ENCODE peak calls at places on chromosomes 5 and 9, in eight cellular contexts. B is NCI-H748 treated with DMSO at 0.1 percent for 48 hours, H is A172, V is coronary artery, X is ACHN, R is D721Med, E is neuronal stem cell, W is epithelial cell of esophagus. N is an unnamed sample.

GRCh38 chr5:82562696-82563240 is 284.6 kb upstream of the RPS23 start:
- DNase-seq in W (peak), V (no peak), B (no peak), R (no peak), H (no peak), E (no peak), X (no peak), N (no peak)

GRCh38 chr9:91433180-91433579 is 9.5 kb upstream of the NFIL3 start:
- DNase-seq in W (peak), B (no peak), R (no peak), H (peak), X (peak), E (no peak), V (no peak), N (peak)

GRCh38 chr5:123916331-123917121 is 404.5 kb downstream of the CSNK1G3 start:
- DNase-seq in X (peak), E (no peak), V (no peak), R (no peak), B (no peak), H (peak), W (peak), N (peak)

GRCh38 chr5:44002381-44002901 is 386.8 kb downstream of the FGF10 start:
- DNase-seq in B (peak), X (no peak), V (no peak), H (peak), E (no peak), R (no peak), W (peak), N (no peak)

GRCh38 chr5:2801602-2802525 is 50.4 kb upstream of the IRX2 start:
- DNase-seq in E (no peak), B (peak), W (peak), V (no peak), X (no peak), H (no peak), R (no peak), N (no peak)

GRCh38 chr9:30299126-30299780 is 2085.2 kb upstream of the ACO1 start:
- DNase-seq in H (no peak), V (no peak), B (no peak), X (no peak), W (no peak), R (no peak), E (no peak), N (no peak)

GRCh38 chr9:117464941-117465616 is 50.2 kb upstream of the ASTN2 start:
- DNase-seq in H (no peak), R (no peak), W (no peak), B (no peak), V (no peak), E (no peak), X (no peak), N (no peak)

GRCh38 chr5:130400091-130400490 is 495.8 kb downstream of the CHSY3 start:
- DNase-seq in H (peak), R (no peak), B (no peak), V (no peak), X (no peak), E (no peak), W (peak), N (no peak)

GRCh38 chr9:32406046-32406445 is 21.6 kb downstream of the ACO1 start:
- DNase-seq in H (no peak), R (no peak), B (no peak), V (no peak), E (no peak), X (no peak), W (no peak), N (no peak)

GRCh38 chr5:139898981-139899380 is 103.4 kb downstream of the PSD2 start:
- DNase-seq in X (no peak), R (no peak), W (no peak), H (no peak), B (no peak), E (no peak), V (no peak), N (no peak)

GRCh38 chr5:3324421-3325101 is 271.1 kb upstream of the IRX1 start:
- DNase-seq in X (no peak), V (no peak), W (no peak), B (no peak), R (no peak), E (no peak), H (no peak), N (no peak)

N was measured in A673.